ENCODE peak calls at places on chromosome 19, in seven cellular contexts. J is CD8-positive, alpha-beta memory T cell; M is mammary epithelial cell; P is CD4-positive, CD25-positive, alpha-beta regulatory T cell; G is stomach; N is body of pancreas; D is ascending aorta. B is an unnamed sample.

GRCh38 chr19:11031421-11032070 is 57.7 kb upstream of the LDLR start:
- DNase-seq in P (no peak), D (no peak), M (no peak), N (no peak), G (no peak), J (no peak), B (no peak)

GRCh38 chr19:628168-628567 is 5.2 kb downstream of the POLRMT start:
- DNase-seq in M (no peak), J (no peak), D (no peak), N (no peak), P (peak), G (no peak), B (no peak)

GRCh38 chr19:13979686-13980085 is 26.4 kb downstream of the RFX1 start:
- DNase-seq in D (no peak), J (no peak), P (no peak), G (no peak), N (no peak), M (no peak), B (no peak)

GRCh38 chr19:43691755-43692154 is 21.8 kb upstream of the PLAUR start:
- DNase-seq in P (no peak), J (no peak), N (no peak), G (no peak), M (no peak), D (no peak), B (no peak)

GRCh38 chr19:1154731-1155351 is 19.2 kb downstream of the SBNO2 start:
- DNase-seq in M (peak), D (peak), G (peak), N (peak), J (no peak), P (no peak), B (peak)

GRCh38 chr19:14440049-14440448 is 6.9 kb downstream of the PKN1 start:
- DNase-seq in J (peak), D (peak), M (no peak), G (peak), P (peak), N (peak), B (no peak)

GRCh38 chr19:43784251-43784980 is 3.6 kb upstream of the KCNN4 start:
- DNase-seq in P (peak), J (no peak), D (peak), G (peak), M (peak), N (peak), B (peak)

GRCh38 chr19:8311461-8312260 is 3.5 kb upstream of the CD320 start:
- DNase-seq in M (no peak), N (peak), J (no peak), P (no peak), D (peak), G (peak), B (no peak)

GRCh38 chr19:1230585-1231489 is 7.0 kb downstream of the CBARP start:
- DNase-seq in N (no peak), P (no peak), M (no peak), G (no peak), D (no peak), J (no peak), B (no peak)

GRCh38 chr19:6324757-6325156 is 8.7 kb downstream of the ACER1 start:
- DNase-seq in M (no peak), G (no peak), P (no peak), N (no peak), J (no peak), D (no peak), B (no peak)

GRCh38 chr19:3387645-3388589 is 21.5 kb downstream of the NFIC start:
- DNase-seq in N (peak), G (peak), P (no peak), M (peak), D (peak), J (no peak), B (no peak)

GRCh38 chr19:15417699-15418098 is 1.1 kb downstream of the AKAP8L start:
- DNase-seq in J (no peak), M (peak), D (no peak), N (no peak), P (no peak), G (no peak), B (no peak)

GRCh38 chr19:38303517-38304351 is at the start of gene C19orf33:
- DNase-seq in J (no peak), N (peak), P (no peak), D (no peak), G (peak), M (peak), B (no peak)

GRCh38 chr19:3508771-3509535 is 2.8 kb downstream of the FZR1 start:
- DNase-seq in M (no peak), N (no peak), J (no peak), D (no peak), P (no peak), G (no peak), B (peak)

GRCh38 chr19:48678201-48678600 is 5.4 kb upstream of the NTN5 start:
- DNase-seq in D (no peak), P (no peak), N (peak), M (no peak), J (no peak), G (peak), B (no peak)

GRCh38 chr19:604355-604754 is 14.7 kb downstream of the HCN2 start:
- DNase-seq in P (no peak), J (no peak), N (no peak), D (no peak), G (no peak), M (no peak), B (no peak)

GRCh38 chr19:45344621-45345505 is 4.3 kb downstream of the KLC3 start:
- DNase-seq in D (no peak), N (no peak), G (no peak), M (peak), P (no peak), J (no peak), B (no peak)

DNA sequence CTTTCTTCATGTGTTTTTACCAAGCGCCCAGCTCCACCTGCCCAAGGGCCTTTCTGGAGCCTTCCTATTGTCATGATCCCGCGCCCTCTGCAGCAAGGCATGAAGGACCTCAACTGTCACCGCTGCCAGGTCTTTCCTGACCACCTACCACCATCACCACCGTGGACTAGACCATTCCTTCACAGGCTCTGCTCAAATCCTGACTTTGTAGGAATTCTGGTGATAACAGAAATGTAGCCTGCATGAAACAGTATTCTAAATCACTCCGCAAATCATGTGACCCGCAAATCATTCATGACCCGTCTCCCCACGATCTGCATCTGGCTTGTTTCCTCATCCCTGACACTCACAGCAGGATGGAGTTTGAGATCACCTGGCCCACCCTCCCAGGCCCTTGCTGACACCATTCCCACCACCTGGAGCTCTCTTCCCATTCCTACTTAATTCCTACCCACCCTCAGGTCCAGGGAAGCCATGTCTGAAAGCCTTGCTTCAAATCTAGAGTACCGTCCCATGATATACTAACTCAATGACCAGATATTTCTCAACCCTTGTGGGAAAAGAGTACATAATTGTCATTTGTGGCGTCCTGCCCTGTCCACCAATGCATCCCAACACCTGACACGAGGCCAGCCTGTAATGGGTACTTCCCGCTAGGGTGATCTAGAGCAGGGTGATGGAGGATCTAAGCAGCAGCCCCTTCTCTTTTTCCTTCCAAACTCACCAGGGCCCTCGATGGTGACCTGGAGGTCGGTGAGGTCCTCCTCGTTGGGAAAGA is 1.3 kb downstream of the UBE2S start:
- DNase-seq in N (no peak), P (no peak), J (no peak), D (no peak), G (no peak), M (no peak), B (no peak)
- H3K4me3 ChIP-seq in N (no peak), P (peak), J (peak), D (peak), G (peak), M (peak), B (peak)

GRCh38 chr19:20273376-20273775 is 106.4 kb downstream of the ZNF486 start:
- DNase-seq in G (no peak), P (no peak), N (no peak), J (no peak), D (no peak), M (no peak), B (no peak)

GRCh38 chr19:20278342-20278741 is 111.3 kb downstream of the ZNF486 start:
- DNase-seq in P (no peak), N (peak), M (no peak), D (no peak), G (peak), J (peak), B (peak)

GRCh38 chr19:20271215-20271926 is 104.4 kb downstream of the ZNF486 start:
- DNase-seq in D (no peak), P (no peak), J (no peak), G (no peak), M (no peak), N (no peak), B (no peak)

GRCh38 chr19:20276011-20276738 is 109.2 kb downstream of the ZNF486 start:
- DNase-seq in J (no peak), P (no peak), N (no peak), G (no peak), D (no peak), M (no peak), B (no peak)

DNA sequence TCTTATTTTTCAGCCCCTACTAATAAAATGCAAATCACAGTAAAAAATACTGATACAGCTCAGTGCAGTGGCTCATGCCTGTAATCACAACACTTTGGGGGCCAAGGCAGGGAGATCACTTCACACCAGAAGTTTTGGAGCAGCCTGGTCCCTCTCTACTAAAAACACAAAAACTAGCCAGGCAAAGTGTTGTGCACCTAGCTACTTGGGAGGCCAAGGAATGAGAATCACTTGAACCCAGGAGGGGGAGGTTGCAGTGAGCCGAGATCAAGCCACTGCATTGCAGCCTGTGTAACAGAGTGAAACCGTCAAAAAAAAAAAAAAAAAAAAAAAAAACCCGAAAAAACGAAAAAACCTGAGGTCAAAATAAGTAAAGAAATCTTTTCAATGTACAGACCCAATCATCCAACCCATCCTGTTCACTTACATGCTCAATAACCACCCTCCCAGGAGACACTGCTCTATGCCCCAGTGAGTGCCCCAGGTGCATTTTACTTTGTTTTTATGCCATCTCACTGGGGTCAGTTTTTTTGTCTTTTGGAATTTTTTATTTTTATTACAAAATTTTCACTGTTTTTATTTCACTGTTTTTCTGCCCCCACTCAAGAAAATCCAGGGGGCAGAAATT is 107.1 kb downstream of the ZNF486 start:
- DNase-seq in N (no peak), M (no peak), G (no peak), D (no peak), P (no peak), J (no peak), B (no peak)
- H3K27ac ChIP-seq in N (no peak), M (no peak), G (no peak), D (no peak), P (no peak), J (no peak), B (no peak)

DNA sequence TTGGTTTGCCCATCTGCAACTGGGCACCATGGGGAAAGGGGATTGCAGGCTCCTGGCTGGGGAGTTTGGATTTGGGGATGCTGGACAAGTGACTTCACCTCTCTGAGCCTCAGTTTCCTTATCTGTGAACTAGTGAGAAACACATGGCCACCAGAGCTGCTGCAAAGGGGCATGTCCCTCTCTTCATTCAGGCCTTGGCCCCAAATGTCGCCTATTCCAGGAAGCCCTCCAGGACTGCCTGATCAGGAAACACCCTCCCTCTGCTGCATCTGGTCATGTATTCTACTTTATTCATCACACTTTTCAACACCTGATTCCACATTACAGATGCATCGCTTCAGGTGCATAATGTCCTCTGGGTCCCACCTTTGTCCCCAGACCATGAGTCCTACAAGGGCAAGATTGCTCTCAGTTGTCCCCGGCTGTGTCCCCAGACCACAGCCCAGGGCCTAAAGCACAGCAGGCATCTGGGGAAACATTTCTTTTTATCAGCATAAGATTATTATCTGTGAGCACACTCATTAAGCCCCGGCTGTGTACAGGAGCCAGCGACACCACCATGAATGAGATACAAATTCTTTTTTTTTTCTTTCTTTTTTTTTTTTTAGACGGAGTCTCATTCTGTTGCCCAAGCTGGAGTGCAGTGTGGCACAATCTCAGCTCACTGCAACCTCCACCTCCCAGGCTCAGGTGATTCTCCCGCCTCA is 37.5 kb downstream of the ARRDC2 start:
- DNase-seq in P (no peak), G (no peak), N (no peak), D (no peak), M (no peak), J (no peak), B (no peak)
- H3K4me3 ChIP-seq in P (peak), G (peak), N (no peak), D (peak), M (peak), J (peak), B (peak)

GRCh38 chr19:32717496-32717895 is 2.1 kb upstream of the TDRD12 start:
- DNase-seq in P (no peak), J (no peak), N (no peak), M (no peak), D (no peak), G (no peak), B (no peak)
- H3K27ac ChIP-seq in P (no peak), J (no peak), N (no peak), M (no peak), D (no peak), G (no peak), B (no peak)

GRCh38 chr19:17685451-17686026 is 2.6 kb downstream of the UNC13A start:
- DNase-seq in J (no peak), P (no peak), M (no peak), G (no peak), N (no peak), D (no peak), B (no peak)
- H3K4me3 ChIP-seq in J (no peak), P (no peak), M (no peak), G (no peak), N (no peak), D (no peak), B (no peak)

DNA sequence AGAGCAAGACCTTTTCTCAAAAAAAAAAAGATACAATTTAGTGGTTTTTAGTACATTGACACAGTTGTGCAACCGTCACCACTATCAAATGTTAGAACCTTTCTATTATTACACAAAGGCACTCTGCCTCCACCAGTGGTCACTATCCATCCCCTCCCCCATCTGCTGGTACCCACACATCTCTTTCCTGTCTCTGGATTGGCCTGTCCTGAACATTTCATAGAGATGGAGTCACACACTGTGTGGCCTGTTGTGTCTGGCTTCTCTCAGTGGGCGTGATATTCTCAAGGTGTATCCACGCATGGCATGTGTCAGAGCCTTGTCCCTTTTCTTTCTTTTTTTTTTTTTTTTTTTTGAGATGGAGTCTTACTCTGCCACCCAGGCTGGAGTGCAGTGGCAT is 11.2 kb downstream of the KDM4B start:
- DNase-seq in N (no peak), P (no peak), M (peak), D (no peak), J (no peak), G (no peak), B (no peak)
- H3K27ac ChIP-seq in N (no peak), P (no peak), M (no peak), D (no peak), J (no peak), G (no peak), B (no peak)

GRCh38 chr19:50501568-50502475 is 9.2 kb downstream of the JOSD2 start:
- DNase-seq in G (no peak), J (no peak), N (no peak), D (no peak), M (no peak), P (no peak), B (no peak)

GRCh38 chr19:50501186-50501567 is 9.8 kb downstream of the JOSD2 start:
- DNase-seq in J (no peak), G (no peak), N (no peak), P (no peak), D (no peak), M (no peak), B (no peak)

GRCh38 chr19:50500753-50501151 is 10.2 kb downstream of the JOSD2 start:
- DNase-seq in D (no peak), J (no peak), M (no peak), N (no peak), G (no peak), P (no peak), B (no peak)

GRCh38 chr19:50498219-50499056 is 12.6 kb downstream of the JOSD2 start:
- DNase-seq in G (no peak), N (no peak), P (no peak), J (no peak), D (no peak), M (no peak), B (no peak)

DNA sequence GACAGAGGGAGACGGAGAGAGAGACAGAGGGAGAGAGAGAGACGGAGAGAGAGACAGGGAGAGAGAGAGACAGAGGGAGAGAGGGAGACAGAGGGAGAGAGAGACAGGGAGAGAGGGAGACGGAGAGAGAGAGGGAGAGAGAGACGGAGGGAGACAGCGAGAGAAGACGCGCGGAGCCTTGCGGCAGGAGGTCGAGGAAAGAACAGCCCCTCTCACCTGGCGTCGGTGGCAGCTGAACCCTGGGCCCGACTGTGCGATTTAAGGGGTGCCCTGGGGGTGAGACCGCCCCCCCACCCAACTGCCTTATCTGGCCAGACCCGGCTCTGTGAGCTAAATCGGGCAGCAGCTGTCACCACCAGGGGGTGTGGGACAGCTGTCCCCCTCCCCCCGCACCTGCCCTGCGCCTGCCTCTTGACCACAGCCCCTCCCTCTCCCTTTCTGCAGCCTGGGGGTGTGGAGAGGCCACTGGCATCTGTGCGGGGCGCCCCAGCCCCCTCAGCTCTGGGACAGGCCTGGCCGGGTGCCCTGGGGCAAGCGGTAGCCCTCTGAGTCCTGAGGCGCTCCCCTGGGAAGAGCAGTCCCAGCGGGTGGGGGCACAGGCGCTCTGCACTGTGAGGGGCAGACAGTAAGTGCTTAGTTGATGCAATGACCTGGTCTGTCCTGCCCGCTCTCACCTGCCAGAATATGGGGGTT is 10.8 kb downstream of the JOSD2 start:
- DNase-seq in J (no peak), D (no peak), P (peak), G (no peak), M (no peak), N (no peak), B (no peak)
- H3K4me3 ChIP-seq in J (no peak), D (no peak), P (no peak), G (no peak), M (no peak), N (no peak), B (no peak)

B was measured in brain microvascular endothelial cell.